ENCODE peak calls at places on chromosomes 7 and 10, in six cellular contexts. One of them, this sample, is unnamed.

GRCh38 chr7:95330194-95331003 is 6.1 kb upstream of the PON1 start:
- DNase-seq in NCI-H146: no peak
- DNase-seq in EH: peak; percentile 13
- DNase-seq in left kidney: no peak
- DNase-seq in HAP-1: no peak
- DNase-seq in NCI-H1105: no peak
- DNase-seq in this sample: no peak

GRCh38 chr10:133476641-133476990 is 22.9 kb downstream of the SCART1 start:
- DNase-seq in NCI-H146: no peak
- DNase-seq in EH: no peak
- DNase-seq in left kidney: no peak
- DNase-seq in HAP-1: no peak
- DNase-seq in NCI-H1105: no peak
- DNase-seq in this sample: no peak

GRCh38 chr10:34124522-34125035 is 690.5 kb downstream of the PARD3 start:
- DNase-seq in NCI-H146: no peak
- DNase-seq in EH: peak; percentile 79
- DNase-seq in left kidney: no peak
- DNase-seq in HAP-1: no peak
- DNase-seq in NCI-H1105: no peak
- DNase-seq in this sample: no peak

GRCh38 chr7:43465581-43466554 is 117.0 kb upstream of the STK17A start:
- DNase-seq in NCI-H146: no peak
- DNase-seq in EH: peak; percentile 23
- DNase-seq in left kidney: peak; percentile 26
- DNase-seq in HAP-1: no peak
- DNase-seq in NCI-H1105: no peak
- DNase-seq in this sample: no peak

GRCh38 chr7:100003711-100004661 is 11.4 kb upstream of the ZKSCAN1 start:
- DNase-seq in NCI-H146: peak; percentile 87
- DNase-seq in EH: no peak
- DNase-seq in left kidney: no peak
- DNase-seq in HAP-1: no peak
- DNase-seq in NCI-H1105: no peak
- DNase-seq in this sample: peak; percentile 36

GRCh38 chr7:156473476-156474240 is 166.9 kb upstream of the RNF32 start:
- DNase-seq in NCI-H146: peak; percentile 25
- DNase-seq in EH: no peak
- DNase-seq in left kidney: peak; percentile 60
- DNase-seq in HAP-1: peak; percentile 55
- DNase-seq in NCI-H1105: peak; percentile 48
- DNase-seq in this sample: peak; percentile 20

GRCh38 chr7:7789551-7789988 is 71.2 kb upstream of the RPA3 start:
- DNase-seq in NCI-H146: no peak
- DNase-seq in EH: no peak
- DNase-seq in left kidney: no peak
- DNase-seq in HAP-1: no peak
- DNase-seq in NCI-H1105: no peak
- DNase-seq in this sample: no peak

GRCh38 chr7:141076377-141076776 is 2.5 kb downstream of the TMEM178B start:
- DNase-seq in NCI-H146: peak; percentile 84
- DNase-seq in EH: no peak
- DNase-seq in left kidney: peak; percentile 67
- DNase-seq in HAP-1: peak; percentile 71
- DNase-seq in NCI-H1105: peak; percentile 77
- DNase-seq in this sample: no peak

GRCh38 chr7:140726304-140726703 is 29.8 kb downstream of the NDUFB2 start:
- DNase-seq in NCI-H146: no peak
- DNase-seq in EH: peak; percentile 33
- DNase-seq in left kidney: peak; percentile 60
- DNase-seq in HAP-1: no peak
- DNase-seq in NCI-H1105: no peak
- DNase-seq in this sample: peak; percentile 15

GRCh38 chr7:131292141-131292905 is 35.4 kb upstream of the MKLN1 start:
- DNase-seq in NCI-H146: no peak
- DNase-seq in EH: no peak
- DNase-seq in left kidney: no peak
- DNase-seq in HAP-1: no peak
- DNase-seq in NCI-H1105: no peak
- DNase-seq in this sample: no peak

GRCh38 chr10:28217848-28218247 is 85.0 kb downstream of the MPP7 start:
- DNase-seq in NCI-H146: no peak
- DNase-seq in EH: peak; percentile 94
- DNase-seq in left kidney: peak; percentile 14
- DNase-seq in HAP-1: no peak
- DNase-seq in NCI-H1105: no peak
- DNase-seq in this sample: no peak

GRCh38 chr7:156832195-156832877 is 60.6 kb downstream of the LMBR1 start:
- DNase-seq in NCI-H146: no peak
- DNase-seq in EH: no peak
- DNase-seq in left kidney: no peak
- DNase-seq in HAP-1: no peak
- DNase-seq in NCI-H1105: no peak
- DNase-seq in this sample: no peak

This sample was measured in NT2/D1.